ENCODE peak calls at places on chromosomes 11 and 22, in five cellular contexts. N is A549, C is endothelial cell of umbilical vein, K is K562, G is GM12878. A is an unnamed sample.

GRCh38 chr11:22244986-22245592 is 52.2 kb downstream of the ANO5 start:
- DNase-seq in G (no peak), C (peak; percentile 36), K (no peak), N (peak; percentile 6), A (peak; percentile 44)

GRCh38 chr11:86193297-86194095 is 51.1 kb upstream of the EED start:
- DNase-seq in G (peak; percentile 78), K (peak; percentile 91), C (peak; percentile 84), N (peak; percentile 87), A (peak; percentile 90)

GRCh38 chr22:40182231-40182835 is 4.6 kb downstream of the TNRC6B start:
- DNase-seq in G (no peak), K (no peak), C (peak; percentile 56), N (no peak), A (no peak)

GRCh38 chr22:45638834-45639746 is 32.5 kb upstream of the ATXN10 start:
- DNase-seq in G (no peak), K (peak; percentile 75), C (peak; percentile 26), N (peak; percentile 90), A (peak; percentile 88)

GRCh38 chr11:72354356-72355115 is 79.8 kb downstream of the CLPB start:
- DNase-seq in N (peak; percentile 11), G (no peak), C (no peak), K (no peak), A (no peak)

GRCh38 chr11:12684821-12685220 is 10.6 kb downstream of the TEAD1 start:
- DNase-seq in N (no peak), G (no peak), C (no peak), K (peak; percentile 44), A (no peak)

GRCh38 chr11:69148377-69148762 is 7.4 kb upstream of the SMIM38 start:
- DNase-seq in N (no peak), G (no peak), C (no peak), K (no peak), A (no peak)

GRCh38 chr11:119258180-119258579 is 52.0 kb downstream of the CBL start:
- DNase-seq in G (no peak), K (no peak), C (no peak), N (no peak), A (peak; percentile 32)

GRCh38 chr11:3808846-3809623 is 675 bp downstream of the PGAP2 start:
- DNase-seq in G (peak; percentile 41), K (peak; percentile 60), N (peak; percentile 91), C (peak; percentile 60), A (peak; percentile 80)

GRCh38 chr22:36404436-36404835 is 16.7 kb upstream of the MYH9 start:
- DNase-seq in K (no peak), G (no peak), N (no peak), C (no peak), A (no peak)

DNA sequence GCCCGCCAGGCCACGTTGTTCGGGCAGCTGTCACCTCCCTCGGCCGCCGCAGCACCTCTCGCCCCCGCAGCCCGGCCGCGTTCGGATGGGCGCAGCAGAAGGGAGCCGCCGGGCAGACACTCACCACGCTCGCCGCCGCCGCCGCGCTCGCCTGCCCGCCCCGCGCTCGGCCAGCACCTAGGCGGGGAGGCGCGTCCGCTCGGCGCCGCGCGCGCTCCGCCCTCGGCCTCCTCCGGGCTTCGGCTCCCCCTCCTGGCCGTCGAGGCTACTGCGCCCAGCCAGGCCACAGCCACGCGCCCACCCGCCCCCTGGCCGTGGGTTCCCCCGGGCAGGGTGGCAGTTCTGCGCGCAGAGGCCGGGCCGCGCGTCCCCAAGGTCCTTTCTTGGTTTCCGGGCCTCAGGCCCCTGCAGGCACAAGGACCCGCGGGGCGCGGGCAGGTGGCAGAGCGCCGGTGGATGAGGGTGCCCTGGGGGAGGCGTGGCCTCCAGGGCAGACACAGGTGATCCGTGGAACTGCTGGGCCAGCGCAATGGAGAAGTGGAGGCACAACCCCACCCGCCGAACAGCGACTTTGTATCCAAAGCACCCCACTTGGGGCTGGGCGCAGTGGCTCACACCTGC is at the start of gene SLC25A22:
- DNase-seq in N (peak; percentile 87), C (peak; percentile 71), K (peak; percentile 84), G (no peak), A (peak; percentile 85)
- TF ChIP-seq MYC in N (peak; percentile 67), C (no peak), K (no peak), G (no peak), A (peak; percentile 67)

DNA sequence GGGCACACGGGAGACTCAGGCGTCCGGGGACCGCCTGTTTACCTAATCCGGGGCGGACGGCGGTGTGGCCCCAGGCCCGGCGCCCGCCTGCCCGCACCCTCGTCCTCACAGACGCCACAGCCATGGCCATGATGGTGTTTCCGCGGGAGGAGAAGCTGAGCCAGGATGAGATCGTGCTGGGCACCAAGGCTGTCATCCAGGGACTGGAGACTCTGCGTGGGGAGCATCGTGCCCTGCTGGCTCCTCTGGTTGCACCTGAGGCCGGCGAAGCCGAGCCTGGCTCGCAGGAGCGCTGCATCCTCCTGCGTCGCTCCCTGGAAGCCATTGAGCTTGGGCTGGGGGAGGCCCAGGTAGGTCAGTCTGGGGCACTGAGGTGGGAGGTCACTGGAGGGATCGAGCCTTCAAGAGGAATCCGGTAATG is 10.0 kb upstream of the RAB1B start:
- DNase-seq in K (no peak), N (no peak), C (no peak), G (no peak), A (no peak)
- TF ChIP-seq POLR2A in K (no peak), N (no peak), C (no peak), G (peak; percentile 51), A (no peak)

DNA sequence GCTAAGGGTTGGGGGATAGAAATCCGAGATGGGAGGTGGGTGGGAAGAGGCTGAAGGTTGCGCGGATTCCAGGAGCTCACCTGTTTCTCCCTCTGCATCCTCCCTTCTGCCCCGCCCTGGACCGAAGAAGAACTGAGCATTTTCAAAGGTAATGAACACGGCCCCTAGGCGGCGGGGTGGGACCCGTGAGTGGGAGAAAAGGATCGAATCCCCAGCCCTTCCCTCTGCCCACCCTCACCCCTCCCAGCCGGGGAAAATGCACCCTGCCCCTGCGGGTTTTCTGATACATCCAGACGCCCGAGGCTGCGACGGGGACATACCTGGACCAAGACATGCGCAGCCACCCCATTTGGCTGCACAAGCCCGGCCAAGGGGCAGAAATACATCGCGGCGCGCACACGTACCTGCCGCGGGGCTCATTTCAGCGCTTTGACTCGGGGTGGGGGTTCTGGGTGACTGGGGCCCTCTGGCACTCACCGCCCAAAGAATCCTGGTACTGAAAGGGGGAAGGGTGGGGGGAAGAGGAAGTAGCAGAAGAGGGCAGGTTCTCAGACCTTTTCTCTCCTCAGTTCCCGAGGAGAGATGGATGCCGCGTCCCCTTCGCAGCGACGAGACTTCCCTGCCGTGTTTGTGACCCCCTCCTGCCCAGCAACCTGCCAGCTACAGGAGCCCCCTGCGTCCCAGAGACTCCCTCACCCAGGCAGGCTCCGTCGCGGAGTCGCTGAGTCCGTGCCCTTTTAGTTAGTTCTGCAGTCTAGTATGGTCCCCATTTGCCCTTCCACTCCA is 6.0 kb downstream of the VSIG2 start:
- DNase-seq in K (no peak), G (no peak), C (no peak), N (peak; percentile 44), A (no peak)
- TF ChIP-seq CTCF in K (no peak), G (peak; percentile 41), C (peak; percentile 17), N (peak; percentile 26), A (no peak)

GRCh38 chr11:45285931-45286632 is at the start of gene SYT13:
- DNase-seq in K (no peak), C (no peak), N (peak; percentile 62), G (no peak), A (no peak)
- TF ChIP-seq MYC in K (no peak), C (no peak), N (no peak), G (no peak), A (no peak)

GRCh38 chr11:66267379-66268209 is 845 bp upstream of the RAB1B start:
- DNase-seq in C (peak; percentile 91), K (peak; percentile 91), G (peak; percentile 54), N (peak; percentile 73), A (peak; percentile 89)
- TF ChIP-seq POLR2A in C (no peak), K (peak; percentile 77), G (peak; percentile 68), N (no peak), A (peak; percentile 62)

GRCh38 chr11:65853249-65853979 is 4.6 kb downstream of the CFL1 start:
- DNase-seq in N (no peak), C (no peak), K (no peak), G (no peak), A (peak; percentile 45)
- TF ChIP-seq CTCF in N (no peak), C (no peak), K (peak; percentile 21), G (no peak), A (peak; percentile 28)

GRCh38 chr11:19905280-19905853 is 192.7 kb downstream of the NAV2 start:
- DNase-seq in N (peak; percentile 61), C (peak; percentile 63), K (peak; percentile 34), G (no peak), A (peak; percentile 19)

GRCh38 chr11:19907008-19907579 is 194.5 kb downstream of the NAV2 start:
- DNase-seq in K (no peak), G (peak; percentile 3), N (no peak), C (no peak), A (no peak)

GRCh38 chr11:19907839-19908238 is 195.2 kb downstream of the NAV2 start:
- DNase-seq in K (no peak), C (no peak), N (no peak), G (no peak), A (no peak)

GRCh38 chr11:19906126-19906525 is 193.5 kb downstream of the NAV2 start:
- DNase-seq in K (no peak), C (no peak), N (no peak), G (no peak), A (no peak)

GRCh38 chr11:19903620-19904069 is 191.0 kb downstream of the NAV2 start:
- DNase-seq in K (peak; percentile 71), N (peak; percentile 52), G (peak; percentile 3), C (peak; percentile 74), A (peak; percentile 60)
- TF ChIP-seq MYC in K (no peak), N (no peak), G (no peak), C (no peak), A (no peak)

DNA sequence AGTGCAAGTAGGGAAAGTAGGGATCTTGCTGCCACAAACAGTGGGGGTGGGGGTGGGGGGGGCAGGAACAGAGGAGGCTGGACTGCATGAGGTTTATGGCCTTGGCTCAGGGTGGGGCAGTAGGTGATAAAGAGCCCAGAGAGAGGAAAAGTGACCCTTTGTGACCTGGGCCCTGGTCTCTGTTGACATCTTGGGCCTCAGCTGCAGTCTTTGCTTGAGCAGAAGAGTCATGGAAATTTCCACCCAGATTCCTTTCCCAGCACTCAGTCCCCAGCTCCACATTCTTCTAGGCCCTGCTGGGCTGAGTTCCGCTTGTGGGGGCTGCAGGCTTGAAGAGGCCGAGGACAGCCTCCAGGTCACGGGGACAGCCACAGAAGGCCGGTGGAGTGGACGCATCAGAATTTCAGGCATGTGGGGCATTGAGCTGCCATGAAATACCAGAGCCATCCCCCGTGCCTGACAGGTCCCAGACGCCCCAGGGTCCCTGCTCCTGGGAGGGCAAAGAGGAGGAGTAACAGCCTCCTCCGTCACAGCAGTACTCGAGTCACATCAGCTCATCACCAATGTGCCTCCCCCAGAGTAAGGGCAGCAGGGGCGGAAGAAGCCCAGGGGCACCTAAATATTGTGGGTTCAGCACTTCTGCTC is 9.7 kb upstream of the MALAT1 start:
- DNase-seq in C (peak; percentile 53), K (no peak), G (no peak), N (no peak), A (no peak)
- TF ChIP-seq POLR2A in C (no peak), K (no peak), G (no peak), N (no peak), A (no peak)

DNA sequence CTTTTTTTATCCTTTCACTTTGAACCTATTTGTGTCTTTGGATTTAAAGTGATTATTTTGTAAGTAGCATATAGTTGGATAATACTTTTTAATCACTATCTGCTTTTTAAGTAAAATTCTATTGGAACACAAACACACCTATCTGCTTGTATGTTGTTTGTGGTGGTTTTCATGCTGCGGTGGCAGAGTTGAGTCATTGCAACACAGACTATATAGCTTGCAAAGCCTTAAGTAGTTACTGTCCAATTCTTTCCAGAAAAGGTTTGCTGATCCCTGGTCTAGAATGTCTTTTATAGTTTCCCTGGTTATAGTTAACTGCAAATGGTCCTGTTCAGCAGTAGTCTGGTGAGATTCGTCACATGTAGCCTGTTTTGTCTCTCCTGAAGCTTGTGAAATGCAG is 21.5 kb downstream of the SHANK3 start:
- DNase-seq in K (no peak), C (no peak), G (no peak), N (no peak), A (peak; percentile 21)
- TF ChIP-seq CTCF in K (no peak), C (no peak), G (no peak), N (no peak), A (no peak)